ENCODE peak calls at places on chromosomes 11 and 22, in six cellular contexts. C is HCT116, U is IMR-90, B is psoas muscle, S is GM23338, X is cardiac muscle cell. Q is an unnamed sample.

GRCh38 chr22:20433191-20433590 is 4.4 kb downstream of the SCARF2 start:
- DNase-seq in B (peak; percentile 19), U (no peak), C (no peak), X (no peak), S (no peak), Q (no peak)

GRCh38 chr22:45709004-45709739 is 37.5 kb downstream of the ATXN10 start:
- DNase-seq in U (peak; percentile 79), S (no peak), X (no peak), B (no peak), C (no peak), Q (no peak)

GRCh38 chr11:62958547-62959071 is 26.2 kb downstream of the SLC22A6 start:
- DNase-seq in U (peak; percentile 21), X (no peak), S (no peak), B (peak; percentile 67), C (no peak), Q (no peak)

GRCh38 chr11:85737738-85738137 is 51.7 kb upstream of the CCDC89 start:
- DNase-seq in B (no peak), U (no peak), C (no peak), X (peak; percentile 44), S (no peak), Q (no peak)

GRCh38 chr11:75349540-75350116 is 1.8 kb downstream of the ARRB1 start:
- DNase-seq in U (no peak), X (no peak), B (peak; percentile 62), S (no peak), C (no peak), Q (peak; percentile 76)

GRCh38 chr11:130260735-130261134 is 54.0 kb downstream of the ZBTB44 start:
- DNase-seq in B (no peak), S (no peak), U (no peak), C (no peak), X (no peak), Q (no peak)

GRCh38 chr11:6813651-6814050 is 14.2 kb upstream of the OR6A2 start:
- DNase-seq in S (peak; percentile 3), X (no peak), B (no peak), U (no peak), C (no peak), Q (no peak)

GRCh38 chr22:36144886-36145541 is 15.5 kb downstream of the APOL3 start:
- DNase-seq in U (peak; percentile 69), X (peak; percentile 80), S (peak; percentile 84), B (peak; percentile 75), C (peak; percentile 13), Q (peak; percentile 80)

GRCh38 chr11:64222651-64223000 is 3.4 kb downstream of the TRPT1 start:
- DNase-seq in U (no peak), C (no peak), X (no peak), B (no peak), S (no peak), Q (peak; percentile 25)

DNA sequence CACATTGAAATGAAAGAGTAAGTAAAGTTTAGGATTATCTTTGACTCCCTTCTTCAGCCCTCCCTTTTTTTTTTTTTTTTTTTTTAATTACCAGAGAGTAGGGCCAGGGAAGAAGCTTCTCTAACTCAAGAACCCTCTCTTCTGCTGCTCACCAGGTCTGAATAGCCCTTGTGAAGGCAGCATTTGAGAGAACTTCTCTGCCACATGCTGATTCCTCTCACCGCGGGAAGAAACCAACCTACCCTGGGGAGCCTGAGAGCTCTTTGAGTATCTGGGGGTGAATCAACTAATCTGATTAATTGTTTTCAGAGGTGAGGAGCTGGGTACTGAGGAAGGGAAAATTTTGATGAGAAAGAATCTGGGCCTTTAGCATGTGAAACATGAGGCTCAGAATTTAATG is 434.5 kb upstream of the CCDC90B start:
- DNase-seq in B (no peak), U (no peak), S (peak; percentile 27), C (no peak), X (no peak), Q (no peak)
- H3K4me1 ChIP-seq in B (no peaks in the 10 kb centered on the region), U (no peaks in the 10 kb centered on the region), S (peaks cover 45% of the 10 kb centered on the region), C (no peaks in the 10 kb centered on the region), X (peaks cover 12% of the 10 kb centered on the region), Q (no peaks in the 10 kb centered on the region)

DNA sequence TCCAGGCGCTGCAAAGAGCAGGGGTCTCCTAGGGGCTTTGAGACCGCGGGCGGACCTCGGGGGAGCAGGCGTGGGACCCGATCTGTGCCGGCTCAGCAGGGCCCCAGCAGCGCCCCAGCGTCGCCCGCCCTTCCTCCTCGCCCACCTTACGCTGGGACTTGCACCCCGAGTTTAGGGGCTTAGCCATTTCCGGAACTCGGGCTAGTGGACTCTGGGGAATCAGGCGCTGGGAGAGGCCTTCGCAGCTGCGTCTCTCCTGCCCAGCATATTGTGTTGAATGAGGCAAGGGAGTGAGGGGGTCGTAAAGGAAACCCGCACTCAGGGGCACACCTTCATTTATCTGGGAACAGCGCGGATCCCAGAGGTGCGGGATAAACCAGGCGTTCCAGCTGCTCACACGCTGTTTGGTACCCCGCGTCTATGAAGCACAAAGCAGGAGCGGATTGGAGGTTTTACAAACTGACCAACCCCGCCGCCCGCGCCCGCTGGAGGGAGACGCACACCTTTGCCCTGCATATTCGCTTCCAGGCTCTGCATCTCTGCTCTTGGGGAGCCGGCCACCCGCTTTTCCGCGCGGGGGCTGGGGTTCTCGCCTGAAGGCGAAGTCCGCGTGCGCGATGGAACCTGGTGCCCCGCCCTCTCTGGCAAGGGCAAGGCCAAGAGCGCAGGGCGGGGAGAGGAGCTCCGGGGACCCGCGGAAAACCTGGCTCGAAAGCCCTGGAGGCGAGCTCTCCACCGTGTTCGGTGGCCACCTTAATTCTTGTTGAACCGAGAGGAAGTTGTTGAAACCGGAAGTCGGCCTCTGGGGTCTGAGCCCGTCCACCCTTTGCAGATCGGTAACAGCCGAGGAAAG is 6.7 kb upstream of the ALX4 start:
- DNase-seq in S (peak; percentile 74), U (no peak), B (no peak), C (no peak), X (no peak), Q (no peak)
- H3K27me3 ChIP-seq in S (peaks cover 100% of the 10 kb centered on the region), U (peaks cover 94% of the 10 kb centered on the region), B (peaks cover 98% of the 10 kb centered on the region), C (peaks cover 41% of the 10 kb centered on the region), X (peaks cover 100% of the 10 kb centered on the region), Q (peaks cover 3% of the 10 kb centered on the region)

DNA sequence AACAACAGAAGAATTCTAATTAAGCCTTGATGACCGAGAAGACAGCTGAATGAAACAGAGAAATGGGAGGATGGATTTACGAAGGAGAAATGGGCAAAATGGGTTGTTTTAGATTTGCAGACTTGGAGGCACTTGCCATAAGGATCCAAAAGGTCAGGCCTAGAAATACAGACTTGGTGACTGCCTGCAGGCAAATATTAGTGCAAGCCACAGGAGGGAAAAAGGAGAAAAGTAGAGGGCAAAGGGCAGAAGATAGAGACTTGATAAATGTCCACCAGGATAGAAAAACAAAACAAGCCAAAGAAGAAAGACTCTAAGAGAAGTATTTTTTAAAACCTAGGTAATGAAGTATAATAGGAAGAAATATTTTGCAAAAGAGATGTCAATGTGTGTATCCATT is 13.1 kb downstream of the CCDC34 start:
- DNase-seq in S (no peak), B (no peak), U (no peak), X (no peak), C (no peak), Q (no peak)
- H3K4me3 ChIP-seq in S (no peak overlapping the region), B (no peak overlapping the region), U (no peak overlapping the region), X (no peak overlapping the region), C (no peak overlapping the region), Q (no peak overlapping the region)

DNA sequence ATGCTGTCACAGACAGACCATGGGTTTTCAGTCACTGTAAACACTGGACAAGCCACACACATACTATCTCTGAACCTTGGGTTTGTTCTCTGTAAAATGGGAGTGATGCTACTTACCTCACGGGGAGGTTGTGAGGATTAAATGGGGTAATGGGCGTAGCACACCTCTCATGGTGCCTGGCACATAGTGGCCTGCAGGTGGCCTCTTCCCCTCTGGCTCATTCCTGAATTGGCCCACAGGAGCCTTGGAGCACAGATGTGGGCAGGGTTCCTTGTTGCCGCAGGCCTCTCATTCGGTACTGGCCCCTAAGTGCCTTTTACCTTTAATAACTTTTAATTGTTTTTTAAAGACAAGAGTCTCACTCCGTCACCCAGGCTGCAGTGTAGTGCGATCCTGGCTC is 11.7 kb downstream of the MICAL2 start:
- DNase-seq in X (no peak), S (peak; percentile 82), C (peak; percentile 48), U (no peak), B (no peak), Q (no peak)
- H3K4me1 ChIP-seq in X (peaks cover 72% of the 10 kb centered on the region), S (no peaks in the 10 kb centered on the region), C (peaks cover 32% of the 10 kb centered on the region), U (peaks cover 73% of the 10 kb centered on the region), B (peaks cover 13% of the 10 kb centered on the region), Q (peaks cover 29% of the 10 kb centered on the region)

GRCh38 chr11:60720460-60720859 is 4.1 kb upstream of the MS4A18 start:
- DNase-seq in B (no peak), C (no peak), S (no peak), X (no peak), U (no peak), Q (no peak)
- H3K27me3 ChIP-seq in B (no peaks in the 10 kb centered on the region), C (peaks cover 25% of the 10 kb centered on the region), S (no peaks in the 10 kb centered on the region), X (peaks cover 5% of the 10 kb centered on the region), U (no peaks in the 10 kb centered on the region), Q (no peaks in the 10 kb centered on the region)

DNA sequence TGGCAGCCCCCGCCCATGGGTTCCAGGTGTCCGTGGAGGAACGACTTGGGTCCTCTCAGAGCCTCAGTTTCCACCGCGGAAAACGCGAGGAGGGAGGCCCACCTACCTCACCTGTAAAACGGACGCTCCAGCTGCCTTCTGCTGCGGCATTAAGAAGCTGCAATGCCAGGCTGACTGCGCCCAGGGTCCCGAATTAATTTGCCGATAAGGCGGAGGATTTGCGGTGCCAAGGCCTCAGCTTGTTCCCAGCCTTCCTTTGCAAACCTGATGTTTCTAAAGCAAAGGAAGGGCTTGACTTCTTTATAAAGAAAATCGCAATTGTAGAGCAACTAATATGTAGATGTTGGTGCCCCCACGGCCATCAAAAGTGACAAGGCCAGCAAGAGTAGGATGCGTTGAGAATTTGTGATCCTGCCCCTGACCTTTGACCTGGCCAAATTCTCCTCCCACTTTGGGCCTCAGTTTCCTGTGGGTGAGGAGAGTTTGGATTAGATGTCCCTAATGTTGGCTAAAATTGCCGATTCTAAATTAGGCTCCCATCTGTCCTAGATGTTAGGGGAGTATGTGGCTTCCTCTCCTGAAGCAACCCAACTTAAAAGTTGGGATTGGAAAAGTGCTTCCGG is 849 bp upstream of the TCF20 start:
- DNase-seq in S (no peak), C (no peak), X (no peak), B (no peak), U (no peak), Q (no peak)
- H3K4me3 ChIP-seq in S (peak overlapping the region; percentile 53), C (no peak overlapping the region), X (no peak overlapping the region), B (peak overlapping the region; percentile 97), U (no peak overlapping the region), Q (peak overlapping the region; percentile 100)

GRCh38 chr11:124716596-124716995 is 23.1 kb upstream of the NRGN start:
- DNase-seq in S (no peak), C (no peak), U (peak; percentile 27), X (no peak), B (no peak), Q (no peak)
- H3K4me1 ChIP-seq in S (peaks cover 14% of the 10 kb centered on the region), C (peaks cover 7% of the 10 kb centered on the region), U (peaks cover 3% of the 10 kb centered on the region), X (peaks cover 13% of the 10 kb centered on the region), B (no peaks in the 10 kb centered on the region), Q (no peaks in the 10 kb centered on the region)

DNA sequence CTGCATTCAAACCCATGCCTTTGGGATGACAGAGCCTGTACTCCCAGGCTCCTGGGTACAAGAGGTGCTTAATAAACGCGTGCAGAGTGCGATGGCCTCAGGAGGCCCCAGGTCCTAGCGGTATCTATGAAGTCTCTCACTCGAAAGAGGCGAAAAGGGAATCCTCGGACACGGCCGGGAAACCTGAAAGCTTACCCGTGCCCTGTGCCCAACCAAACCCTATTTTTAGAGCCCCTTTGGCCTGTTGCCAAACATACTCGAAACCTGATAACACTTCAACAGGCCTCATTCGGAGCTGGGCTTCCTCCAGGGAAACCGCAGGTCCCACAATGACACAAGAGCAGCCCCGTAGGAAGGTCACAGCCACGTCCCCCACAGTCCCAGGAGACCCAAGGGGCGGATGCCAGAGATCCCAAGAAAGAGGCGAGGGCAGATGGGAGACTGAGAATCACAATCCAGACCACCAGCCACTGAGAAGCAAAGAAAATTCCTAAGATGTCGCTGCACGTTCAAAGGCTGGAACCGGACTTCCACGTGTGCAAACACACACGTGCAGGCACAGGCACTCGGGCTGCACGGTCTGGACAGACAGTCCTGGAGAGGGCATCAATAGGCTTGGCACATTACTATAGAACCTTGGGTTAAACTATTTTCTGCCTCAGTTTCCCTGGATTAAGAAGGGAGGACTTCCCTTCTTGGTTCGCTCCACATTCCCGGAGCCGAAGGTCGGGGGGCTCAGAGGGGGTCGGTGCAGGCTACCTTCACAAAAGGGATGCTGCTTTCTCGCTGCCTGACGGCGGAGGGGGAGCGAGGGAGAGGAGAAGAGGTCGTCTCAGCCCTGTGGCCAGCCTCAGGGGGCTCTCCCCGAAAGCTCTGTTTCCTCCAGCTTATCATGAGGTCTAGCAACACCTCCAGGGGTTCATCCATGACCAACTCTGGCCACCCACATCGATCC is 8.2 kb downstream of the PDGFB start:
- DNase-seq in B (peak; percentile 87), C (no peak), U (no peak), X (peak; percentile 97), S (no peak), Q (peak; percentile 75)
- H3K27me3 ChIP-seq in B (no peaks in the 10 kb centered on the region), C (no peaks in the 10 kb centered on the region), U (peaks cover 11% of the 10 kb centered on the region), X (no peaks in the 10 kb centered on the region), S (peaks cover 31% of the 10 kb centered on the region), Q (no peaks in the 10 kb centered on the region)

Q was measured in right cardiac atrium.